ENCODE peak calls at places on chromosomes 1 and 21, in seven cellular contexts. E is heart left ventricle; Z is endothelial cell; V is body of pancreas; O is CD8-positive, alpha-beta T cell; B is OCI-LY7; M is HFFc6. H is an unnamed sample.

GRCh38 chr21:38467911-38468310 is 30.4 kb downstream of the ERG start:
- DNase-seq in E (no peak), Z (no peak), V (no peak), O (no peak), B (no peak), M (no peak), H (no peak)

GRCh38 chr1:59553381-59553780 is 256.5 kb downstream of the FGGY start:
- DNase-seq in E (no peak), Z (no peak), V (no peak), O (no peak), B (no peak), M (no peak), H (no peak)

GRCh38 chr21:17673261-17674020 is 60.7 kb upstream of the BTG3 start:
- DNase-seq in E (no peak), Z (no peak), V (no peak), O (no peak), B (no peak), M (peak), H (no peak)

GRCh38 chr1:83500987-83501591 is 497.8 kb downstream of the TTLL7 start:
- DNase-seq in E (no peak), Z (no peak), V (peak), O (no peak), B (no peak), M (no peak), H (peak)

GRCh38 chr1:111747282-111747734 is 8.1 kb upstream of the INKA2 start:
- DNase-seq in E (peak), Z (peak), V (peak), O (no peak), B (peak), M (peak), H (peak)

GRCh38 chr1:217048104-217048707 is 325.0 kb upstream of the ESRRG start:
- DNase-seq in E (no peak), Z (peak), V (no peak), O (no peak), B (peak), M (no peak), H (peak)

GRCh38 chr1:235990376-235990795 is 74.5 kb downstream of the NID1 start:
- DNase-seq in E (no peak), Z (no peak), V (no peak), O (no peak), B (no peak), M (peak), H (no peak)

GRCh38 chr1:206753141-206753540 is 17.4 kb upstream of the IL19 start:
- DNase-seq in E (no peak), Z (no peak), V (no peak), O (no peak), B (no peak), M (peak), H (no peak)

GRCh38 chr1:29823536-29823935 is 587.2 kb downstream of the PTPRU start:
- DNase-seq in E (no peak), Z (no peak), V (no peak), O (no peak), B (no peak), M (no peak), H (no peak)

GRCh38 chr1:17795836-17796645 is 40.9 kb downstream of the ACTL8 start:
- DNase-seq in E (no peak), Z (no peak), V (no peak), O (no peak), B (peak), M (no peak), H (no peak)

GRCh38 chr1:77687519-77687906 is 5.1 kb upstream of the ZZZ3 start:
- DNase-seq in E (peak), Z (peak), V (peak), O (no peak), B (peak), M (no peak), H (no peak)

GRCh38 chr1:99681583-99681982 is 35.7 kb downstream of the PALMD start:
- DNase-seq in E (peak), Z (no peak), V (no peak), O (no peak), B (no peak), M (no peak), H (no peak)

GRCh38 chr1:245298781-245299180 is 144.0 kb downstream of the KIF26B start:
- DNase-seq in E (no peak), Z (no peak), V (peak), O (no peak), B (no peak), M (peak), H (no peak)

GRCh38 chr1:171139890-171140289 is 45.2 kb upstream of the FMO2 start:
- DNase-seq in E (peak), Z (no peak), V (no peak), O (no peak), B (no peak), M (no peak), H (no peak)

GRCh38 chr1:212690816-212691403 is 8.7 kb downstream of the BATF3 start:
- DNase-seq in E (no peak), Z (no peak), V (no peak), O (no peak), B (no peak), M (no peak), H (no peak)

GRCh38 chr1:43856188-43856587 is 77.4 kb upstream of the ARTN start:
- DNase-seq in E (no peak), Z (no peak), V (no peak), O (no peak), B (no peak), M (no peak), H (no peak)

GRCh38 chr1:102919659-102920058 is 188.7 kb downstream of the COL11A1 start:
- DNase-seq in E (no peak), Z (no peak), V (no peak), O (no peak), B (no peak), M (peak), H (no peak)

GRCh38 chr1:36305915-36306209 is 306 bp upstream of the SH3D21 start:
- DNase-seq in E (no peak), Z (no peak), V (no peak), O (no peak), B (no peak), M (no peak), H (no peak)

GRCh38 chr21:42618713-42619112 is 34.7 kb upstream of the PDE9A start:
- DNase-seq in E (no peak), Z (no peak), V (no peak), O (no peak), B (peak), M (no peak), H (no peak)

GRCh38 chr1:1583667-1584010 is 9.0 kb upstream of the SSU72 start:
- DNase-seq in E (no peak), Z (no peak), V (no peak), O (no peak), B (no peak), M (no peak), H (no peak)

GRCh38 chr1:25550155-25550506 is 6.7 kb downstream of the LDLRAP1 start:
- DNase-seq in E (no peak), Z (no peak), V (no peak), O (no peak), B (no peak), M (no peak), H (no peak)

GRCh38 chr1:161198206-161198876 is 513 bp downstream of the ADAMTS4 start:
- DNase-seq in E (peak), Z (peak), V (no peak), O (no peak), B (no peak), M (peak), H (no peak)

GRCh38 chr1:81703736-81704463 is 96.8 kb upstream of the ADGRL2 start:
- DNase-seq in E (no peak), Z (no peak), V (no peak), O (no peak), B (no peak), M (peak), H (no peak)

GRCh38 chr1:184563308-184563707 is 176.5 kb downstream of the C1orf21 start:
- DNase-seq in E (no peak), Z (no peak), V (no peak), O (no peak), B (no peak), M (peak), H (no peak)

GRCh38 chr1:246930830-246931548 is 759 bp downstream of the AHCTF1 start:
- DNase-seq in E (peak), Z (peak), V (peak), O (peak), B (peak), M (peak), H (peak)

GRCh38 chr1:115665319-115665718 is 23.5 kb downstream of the VANGL1 start:
- DNase-seq in E (no peak), Z (no peak), V (peak), O (no peak), B (no peak), M (no peak), H (no peak)

GRCh38 chr1:175822575-175822974 is 79.2 kb upstream of the TNR start:
- DNase-seq in E (no peak), Z (no peak), V (no peak), O (no peak), B (no peak), M (peak), H (no peak)

GRCh38 chr1:200302192-200302892 is 107.5 kb downstream of the ZNF281 start:
- DNase-seq in E (peak), Z (peak), V (peak), O (peak), B (peak), M (no peak), H (peak)

GRCh38 chr1:76723949-76724348 is 143.3 kb upstream of the ST6GALNAC5 start:
- DNase-seq in E (no peak), Z (no peak), V (no peak), O (no peak), B (no peak), M (no peak), H (no peak)

GRCh38 chr1:98870959-98871903 is 133.4 kb downstream of the PLPPR5 start:
- DNase-seq in E (no peak), Z (no peak), V (no peak), O (no peak), B (peak), M (no peak), H (peak)

GRCh38 chr1:74771913-74772515 is 39.1 kb downstream of the TYW3 start:
- DNase-seq in E (no peak), Z (peak), V (peak), O (no peak), B (peak), M (peak), H (peak)

GRCh38 chr1:184212649-184213314 is 161.3 kb downstream of the TSEN15 start:
- DNase-seq in E (no peak), Z (no peak), V (no peak), O (no peak), B (no peak), M (peak), H (peak)

GRCh38 chr1:175072131-175072941 is 4.7 kb downstream of the TNN start:
- DNase-seq in E (peak), Z (peak), V (no peak), O (no peak), B (no peak), M (peak), H (peak)

GRCh38 chr1:10904396-10905358 is 107.8 kb upstream of the TARDBP start:
- DNase-seq in E (no peak), Z (no peak), V (no peak), O (no peak), B (peak), M (no peak), H (no peak)

GRCh38 chr1:29445330-29445729 is 209.0 kb downstream of the PTPRU start:
- DNase-seq in E (no peak), Z (no peak), V (no peak), O (no peak), B (no peak), M (no peak), H (no peak)

GRCh38 chr1:99005537-99005942 is 879 bp upstream of the PLPPR5 start:
- DNase-seq in E (no peak), Z (peak), V (no peak), O (no peak), B (no peak), M (no peak), H (no peak)

GRCh38 chr1:62077821-62078220 is 116.8 kb upstream of the L1TD1 start:
- DNase-seq in E (no peak), Z (no peak), V (no peak), O (no peak), B (no peak), M (no peak), H (no peak)

GRCh38 chr1:9143250-9143649 is 14.3 kb upstream of the GPR157 start:
- DNase-seq in E (peak), Z (no peak), V (no peak), O (no peak), B (no peak), M (peak), H (no peak)

DNA sequence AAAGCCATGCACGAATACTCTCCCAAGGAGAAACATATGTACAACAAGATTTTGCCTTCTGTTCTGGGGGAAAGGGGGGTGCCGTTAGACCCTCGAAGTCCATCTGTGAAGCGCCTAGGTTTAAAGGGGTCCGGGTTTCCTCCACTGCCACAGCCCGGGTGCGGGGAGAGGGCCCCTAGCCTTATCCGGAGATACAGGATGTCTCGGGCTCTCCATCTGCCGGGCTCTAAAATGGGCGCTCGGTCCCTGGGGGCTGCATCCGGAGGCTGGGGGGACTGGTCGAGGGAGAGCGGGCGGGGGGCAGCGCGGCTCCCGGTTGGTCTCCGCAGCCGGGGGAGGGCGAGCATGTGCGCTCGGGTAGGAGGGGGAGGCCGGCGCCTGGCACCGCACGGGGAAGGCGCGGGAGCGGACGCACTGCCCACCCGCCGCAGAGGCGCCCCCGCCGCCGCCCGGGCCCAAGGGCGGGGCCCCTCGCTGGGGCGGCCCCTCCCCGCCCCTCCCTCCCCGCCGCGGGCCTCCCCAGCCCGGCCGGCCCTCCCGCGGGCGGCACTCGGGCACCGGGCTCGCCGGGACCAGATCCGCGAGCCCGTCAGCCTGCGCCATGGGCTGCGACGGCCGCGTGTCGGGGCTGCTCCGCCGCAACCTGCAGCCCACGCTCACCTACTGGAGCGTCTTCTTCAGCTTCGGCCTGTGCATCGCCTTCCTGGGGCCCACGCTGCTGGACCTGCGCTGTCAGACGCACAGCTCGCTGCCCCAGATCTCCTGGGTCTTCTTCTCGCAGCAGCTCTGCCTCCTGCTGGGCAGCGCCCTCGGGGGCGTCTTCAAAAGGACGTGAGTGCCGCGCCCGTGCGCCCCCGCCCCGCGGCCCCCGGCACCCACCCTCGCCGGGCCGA is 63.1 kb downstream of the ELK4 start:
- DNase-seq in E (no peak), Z (no peak), V (peak), O (no peak), B (no peak), M (no peak), H (no peak)
- TF ChIP-seq CTCF in E (no peak), Z (no peak), V (no peak), O (no peak), B (no peak), M (no peak), H (no peak)

GRCh38 chr1:60867782-60868181 is 214.6 kb upstream of the NFIA start:
- DNase-seq in E (no peak), Z (no peak), V (no peak), O (no peak), B (no peak), M (no peak), H (no peak)

GRCh38 chr1:60866884-60867648 is 215.3 kb upstream of the NFIA start:
- DNase-seq in E (no peak), Z (no peak), V (no peak), O (no peak), B (no peak), M (no peak), H (no peak)

GRCh38 chr1:60866251-60866650 is 216.1 kb upstream of the NFIA start:
- DNase-seq in E (no peak), Z (no peak), V (no peak), O (no peak), B (no peak), M (no peak), H (no peak)

GRCh38 chr1:60870269-60870668 is 212.1 kb upstream of the NFIA start:
- DNase-seq in E (no peak), Z (no peak), V (no peak), O (no peak), B (no peak), M (no peak), H (no peak)

DNA sequence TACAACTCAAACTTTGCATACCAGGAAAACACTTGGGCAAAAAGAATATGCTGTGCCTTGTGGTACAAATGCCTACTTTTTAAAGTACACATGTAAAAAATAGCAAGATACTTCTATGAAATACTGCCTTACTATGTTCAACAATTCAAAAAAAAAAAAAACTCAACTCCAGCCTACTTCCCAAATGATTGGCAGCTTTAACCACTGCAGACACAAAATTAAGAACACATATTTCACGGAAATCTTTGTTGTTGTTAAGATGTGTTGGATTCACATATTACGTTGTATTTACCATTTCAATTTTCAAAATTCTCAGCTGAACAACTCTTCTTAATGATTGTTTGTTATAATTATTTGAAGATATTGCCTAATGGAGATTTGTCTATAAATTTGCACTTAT is 213.1 kb upstream of the NFIA start:
- DNase-seq in E (no peak), Z (no peak), V (no peak), O (no peak), B (no peak), M (no peak), H (no peak)
- TF ChIP-seq CTCF in E (no peak), Z (no peak), V (no peak), O (no peak), B (no peak), M (no peak), H (no peak)

DNA sequence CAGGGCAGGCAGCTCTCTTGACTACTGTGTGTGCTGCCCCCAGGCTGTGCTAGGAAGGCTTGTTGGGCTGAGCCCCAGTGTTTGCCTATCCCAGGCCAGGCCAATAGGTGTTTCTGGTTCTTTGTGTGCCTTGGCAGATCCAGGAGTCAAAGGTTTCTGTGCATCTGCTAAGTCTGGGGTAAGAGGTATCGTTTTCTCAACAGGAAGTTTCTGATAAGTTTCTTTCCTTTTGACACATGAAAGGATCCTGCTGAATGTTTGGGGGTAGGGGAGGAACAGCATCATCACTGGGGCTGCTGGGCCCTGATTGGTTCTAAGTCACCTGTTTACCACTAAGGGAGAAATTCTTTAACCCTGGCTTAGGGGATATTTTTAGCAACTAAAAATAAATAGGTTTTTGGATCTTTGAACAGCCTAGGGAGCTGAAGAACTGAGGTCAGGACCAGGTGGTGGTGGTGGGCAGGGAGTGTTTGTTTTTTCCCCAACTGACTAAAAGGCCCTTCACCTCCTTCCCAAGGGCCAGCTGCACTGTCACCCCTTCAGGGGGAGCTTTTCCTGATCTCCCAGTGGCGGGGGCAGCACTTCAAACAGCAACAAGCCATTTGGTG is 85.1 kb downstream of the KCNN3 start:
- DNase-seq in E (no peak), Z (no peak), V (peak), O (no peak), B (peak), M (no peak), H (peak)
- TF ChIP-seq CTCF in E (no peak), Z (no peak), V (no peak), O (no peak), B (no peak), M (no peak), H (no peak)

GRCh38 chr1:209552406-209553264 is 30.9 kb upstream of the CAMK1G start:
- DNase-seq in E (no peak), Z (no peak), V (no peak), O (no peak), B (no peak), M (no peak), H (no peak)

GRCh38 chr1:209557216-209557615 is 26.3 kb upstream of the CAMK1G start:
- DNase-seq in E (no peak), Z (no peak), V (no peak), O (no peak), B (no peak), M (no peak), H (no peak)

GRCh38 chr1:209556159-209556690 is 27.3 kb upstream of the CAMK1G start:
- DNase-seq in E (no peak), Z (no peak), V (no peak), O (no peak), B (no peak), M (no peak), H (no peak)

GRCh38 chr1:209550519-209550918 is 33.0 kb upstream of the CAMK1G start:
- DNase-seq in E (no peak), Z (no peak), V (no peak), O (no peak), B (no peak), M (no peak), H (no peak)

GRCh38 chr1:209554761-209555611 is 28.5 kb upstream of the CAMK1G start:
- DNase-seq in E (no peak), Z (no peak), V (no peak), O (no peak), B (no peak), M (no peak), H (no peak)
- TF ChIP-seq CTCF in E (no peak), Z (no peak), V (no peak), O (no peak), B (peak), M (peak), H (no peak)

GRCh38 chr1:26608895-26609294 is 79.3 kb downstream of the RPS6KA1 start:
- DNase-seq in E (no peak), Z (no peak), V (no peak), O (no peak), B (peak), M (no peak), H (no peak)
- TF ChIP-seq CTCF in E (no peak), Z (no peak), V (no peak), O (no peak), B (peak), M (no peak), H (no peak)

GRCh38 chr1:60897003-60897402 is 185.4 kb upstream of the NFIA start:
- DNase-seq in E (peak), Z (no peak), V (no peak), O (no peak), B (no peak), M (no peak), H (no peak)
- TF ChIP-seq CTCF in E (no peak), Z (no peak), V (no peak), O (no peak), B (no peak), M (no peak), H (no peak)

DNA sequence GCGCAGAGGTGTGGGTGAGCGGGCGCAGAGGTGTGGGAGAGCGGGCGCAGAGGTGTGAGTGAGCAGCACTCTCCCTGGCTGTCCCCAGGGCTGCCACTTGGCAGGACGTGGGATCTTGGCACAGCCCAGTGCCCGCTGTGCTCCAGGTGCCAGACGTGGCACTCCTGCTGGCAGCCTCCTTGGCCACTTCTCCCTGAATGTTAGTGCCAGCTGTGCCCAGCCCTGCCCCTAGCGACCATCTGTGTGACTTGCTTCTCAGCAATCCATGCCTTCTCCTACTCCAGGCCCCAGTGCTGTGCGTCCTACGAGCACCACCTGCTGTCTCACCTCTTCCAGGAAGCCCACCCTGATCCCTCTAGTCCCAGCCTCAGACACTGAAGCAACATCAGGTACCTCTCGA is 30.5 kb downstream of the KRTAP10-1 start:
- DNase-seq in E (peak), Z (no peak), V (peak), O (no peak), B (peak), M (no peak), H (no peak)
- TF ChIP-seq CTCF in E (peak), Z (no peak), V (no peak), O (no peak), B (peak), M (no peak), H (no peak)